ENCODE peak calls at places on chromosome 16, in seven cellular contexts. M is DND-41, H is astrocyte, D is neural progenitor cell, O is K562, S is fibroblast of lung, J is mammary epithelial cell. I is an unnamed sample. For H3K4me1, the result is how much of the 10 kb centered on the place peaks cover.

GRCh38 chr16:89349947-89350633 is 132.6 kb downstream of the ZNF778 start:
- DNase-seq in J (no peak), M (peak), H (no peak), O (no peak), D (no peak), S (no peak), I (no peak)

GRCh38 chr16:53504665-53505064 is 1.7 kb upstream of the AKTIP start:
- DNase-seq in D (no peak), J (peak), H (peak), S (no peak), M (no peak), O (no peak), I (no peak)

GRCh38 chr16:4159726-4160125 is 43.5 kb upstream of the ADCY9 start:
- DNase-seq in J (no peak), H (no peak), M (no peak), D (no peak), S (no peak), O (no peak), I (no peak)

GRCh38 chr16:67394271-67395104 is 1.2 kb upstream of the TPPP3 start:
- DNase-seq in O (no peak), H (no peak), S (no peak), D (peak), M (no peak), J (no peak), I (peak)

GRCh38 chr16:51971184-51971583 is 575.8 kb downstream of the TOX3 start:
- DNase-seq in H (no peak), D (peak), S (peak), O (peak), J (peak), M (no peak), I (peak)

GRCh38 chr16:5033256-5034166 is at the start of gene NAGPA:
- DNase-seq in H (peak), O (peak), S (peak), J (peak), D (peak), M (peak), I (peak)

GRCh38 chr16:56382901-56383355 is 42.4 kb downstream of the AMFR start:
- DNase-seq in H (peak), S (no peak), M (no peak), D (no peak), J (peak), O (no peak), I (no peak)

GRCh38 chr16:4376820-4377572 is 5.3 kb downstream of the VASN start:
- DNase-seq in J (no peak), O (no peak), M (no peak), S (no peak), H (no peak), D (no peak), I (no peak)

GRCh38 chr16:59696495-59696894 is 962.4 kb upstream of the GOT2 start:
- DNase-seq in H (no peak), S (no peak), J (no peak), D (no peak), O (no peak), M (no peak), I (no peak)

GRCh38 chr16:19837331-19837943 is 47.2 kb downstream of the GPRC5B start:
- DNase-seq in M (no peak), O (no peak), J (no peak), D (peak), H (peak), S (no peak), I (no peak)

GRCh38 chr16:56477096-56477878 is 25.9 kb downstream of the OGFOD1 start:
- DNase-seq in H (peak), D (no peak), O (peak), J (peak), M (no peak), S (peak), I (peak)

GRCh38 chr16:24523569-24523968 is 15.8 kb upstream of the RBBP6 start:
- DNase-seq in S (no peak), M (no peak), J (no peak), H (no peak), O (no peak), D (no peak), I (peak)

GRCh38 chr16:56389554-56389953 is 35.8 kb downstream of the AMFR start:
- DNase-seq in S (peak), D (no peak), H (peak), M (no peak), J (peak), O (no peak), I (no peak)

GRCh38 chr16:27432600-27432957 is 30.6 kb downstream of the IL21R start:
- DNase-seq in D (no peak), H (peak), O (no peak), S (peak), M (no peak), J (peak), I (no peak)

GRCh38 chr16:74698220-74698619 is 2.4 kb downstream of the MLKL start:
- DNase-seq in S (no peak), O (no peak), M (no peak), D (no peak), J (peak), H (no peak), I (no peak)

GRCh38 chr16:76956801-76957200 is 234.2 kb upstream of the MON1B start:
- DNase-seq in D (no peak), O (no peak), S (peak), J (no peak), H (no peak), M (no peak), I (no peak)

GRCh38 chr16:68144008-68144407 is 58.8 kb downstream of the NFATC3 start:
- DNase-seq in M (no peak), O (no peak), H (no peak), S (no peak), D (no peak), J (no peak), I (no peak)

GRCh38 chr16:17370233-17371013 is 100.3 kb downstream of the XYLT1 start:
- DNase-seq in S (peak), H (peak), D (no peak), O (no peak), J (no peak), M (no peak), I (no peak)
- TF ChIP-seq EZH2 in S (no peak), H (no peak), D (no peak), O (no peak), J (no peak), M (no peak), I (no peak)

GRCh38 chr16:30351586-30352419 is 3.3 kb downstream of the CD2BP2 start:
- DNase-seq in H (peak), J (peak), O (no peak), S (peak), M (no peak), D (no peak), I (no peak)

GRCh38 chr16:30352488-30353401 is 2.4 kb downstream of the CD2BP2 start:
- DNase-seq in S (no peak), H (no peak), D (no peak), O (peak), M (no peak), J (no peak), I (no peak)

GRCh38 chr16:30355144-30355953 is at the start of gene CD2BP2:
- DNase-seq in S (peak), O (peak), D (peak), J (peak), M (peak), H (peak), I (peak)

GRCh38 chr16:30354423-30355143 is 525 bp downstream of the CD2BP2 start:
- DNase-seq in M (no peak), S (no peak), J (peak), H (no peak), D (peak), O (peak), I (peak)

GRCh38 chr16:30353438-30354129 is 1.5 kb downstream of the CD2BP2 start:
- DNase-seq in H (no peak), J (no peak), D (no peak), M (no peak), S (no peak), O (no peak), I (no peak)
- H3K4me1 ChIP-seq in H (under half), J (under half), D (under half), M (under half), S (under half), O (under half), I (under half)

GRCh38 chr16:12900599-12901203 is 697 bp upstream of the SHISA9 start:
- DNase-seq in J (no peak), S (no peak), H (no peak), O (no peak), M (no peak), D (peak), I (no peak)
- TF ChIP-seq EZH2 in J (no peak), S (no peak), H (peak), O (no peak), M (no peak), D (no peak), I (peak)

DNA sequence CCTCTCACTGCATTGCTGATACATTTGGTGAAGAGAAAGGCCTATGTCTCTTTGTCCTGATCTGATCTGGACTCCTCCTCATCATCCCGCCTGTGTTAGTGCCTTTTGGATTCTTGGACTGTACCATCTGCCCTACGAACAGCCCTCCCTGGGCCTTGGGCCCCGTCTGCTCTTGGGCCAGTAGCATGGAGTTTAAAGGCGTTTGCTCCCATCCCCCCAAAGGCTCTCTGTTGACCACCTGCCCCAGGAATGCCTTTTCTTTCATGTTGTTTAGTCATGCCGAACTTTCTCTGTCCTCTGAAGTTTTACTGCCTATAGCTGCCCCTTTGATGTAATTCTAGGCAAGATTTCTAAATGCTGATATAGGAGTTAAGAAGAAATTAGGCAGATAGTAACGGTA is 30.9 kb upstream of the MEAK7 start:
- DNase-seq in J (no peak), M (no peak), H (no peak), D (peak), O (no peak), S (no peak), I (no peak)
- H3K4me1 ChIP-seq in J (under half), M (under half), H (under half), D (half or more), O (half or more), S (under half), I (under half)

GRCh38 chr16:58464047-58464915 is 35.7 kb upstream of the NDRG4 start:
- DNase-seq in O (no peak), M (no peak), D (peak), S (no peak), J (peak), H (no peak), I (peak)

GRCh38 chr16:58462089-58462488 is 37.9 kb upstream of the NDRG4 start:
- DNase-seq in S (no peak), H (no peak), J (no peak), D (no peak), O (no peak), M (no peak), I (no peak)

GRCh38 chr16:58462499-58462996 is 37.4 kb upstream of the NDRG4 start:
- DNase-seq in J (no peak), D (no peak), H (no peak), S (no peak), M (no peak), O (no peak), I (no peak)

GRCh38 chr16:58461640-58462039 is 38.3 kb upstream of the NDRG4 start:
- DNase-seq in S (no peak), H (no peak), O (no peak), M (no peak), J (no peak), D (no peak), I (no peak)

GRCh38 chr16:58462997-58463891 is 36.7 kb upstream of the NDRG4 start:
- DNase-seq in H (no peak), M (no peak), D (peak), O (no peak), S (no peak), J (no peak), I (no peak)
- TF ChIP-seq EZH2 in H (peak), M (no peak), D (peak), O (no peak), S (peak), J (no peak), I (no peak)

GRCh38 chr16:57637424-57637823 is 9.0 kb downstream of the ADGRG1 start:
- DNase-seq in J (no peak), M (no peak), S (no peak), O (no peak), H (no peak), D (peak), I (no peak)
- H3K4me1 ChIP-seq in J (half or more), M (under half), S (under half), O (under half), H (under half), D (under half), I (under half)

GRCh38 chr16:8554881-8555280 is 35.4 kb downstream of the TMEM114 start:
- DNase-seq in S (no peak), O (no peak), H (no peak), M (no peak), D (no peak), J (no peak), I (no peak)
- TF ChIP-seq EZH2 in S (no peak), O (no peak), H (no peak), M (no peak), D (no peak), J (no peak), I (no peak)

GRCh38 chr16:14564323-14564722 is 65.7 kb downstream of the PARN start:
- DNase-seq in M (no peak), J (peak), D (no peak), O (no peak), H (no peak), S (no peak), I (peak)

GRCh38 chr16:14560523-14560922 is 69.5 kb downstream of the PARN start:
- DNase-seq in M (no peak), H (no peak), J (no peak), D (no peak), S (no peak), O (no peak), I (no peak)

GRCh38 chr16:14565688-14566025 is 64.4 kb downstream of the PARN start:
- DNase-seq in D (no peak), M (no peak), O (no peak), H (no peak), S (no peak), J (no peak), I (no peak)

GRCh38 chr16:14564881-14565687 is 65.0 kb downstream of the PARN start:
- DNase-seq in O (no peak), S (peak), M (no peak), H (peak), J (peak), D (no peak), I (peak)

GRCh38 chr16:14562691-14563491 is 67.2 kb downstream of the PARN start:
- DNase-seq in D (peak), O (peak), M (no peak), H (peak), J (peak), S (peak), I (peak)
- H3K4me1 ChIP-seq in D (under half), O (under half), M (under half), H (under half), J (under half), S (under half), I (under half)

DNA sequence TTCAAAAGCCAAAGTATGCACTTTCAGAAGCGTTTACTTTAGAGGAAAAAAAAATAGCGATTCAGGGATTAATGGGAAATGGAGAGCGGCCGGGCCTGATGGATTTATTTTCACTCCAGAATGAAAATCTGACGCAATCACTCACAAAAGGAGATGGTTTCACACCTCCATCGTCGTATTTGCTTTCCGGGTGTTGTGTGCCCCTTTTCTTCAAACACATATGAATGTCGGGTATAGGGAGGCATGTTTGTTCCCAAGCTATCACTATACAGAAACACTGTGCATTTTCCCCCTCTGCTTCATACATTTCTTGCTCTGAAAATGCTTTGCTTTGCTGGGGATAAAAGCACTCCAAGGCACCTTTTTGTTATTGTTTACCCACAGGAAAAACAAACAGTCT is 562.2 kb upstream of the ZFHX3 start:
- DNase-seq in S (no peak), H (no peak), M (no peak), J (no peak), D (no peak), O (no peak), I (no peak)
- TF ChIP-seq EZH2 in S (no peak), H (no peak), M (no peak), J (no peak), D (no peak), O (no peak), I (no peak)

DNA sequence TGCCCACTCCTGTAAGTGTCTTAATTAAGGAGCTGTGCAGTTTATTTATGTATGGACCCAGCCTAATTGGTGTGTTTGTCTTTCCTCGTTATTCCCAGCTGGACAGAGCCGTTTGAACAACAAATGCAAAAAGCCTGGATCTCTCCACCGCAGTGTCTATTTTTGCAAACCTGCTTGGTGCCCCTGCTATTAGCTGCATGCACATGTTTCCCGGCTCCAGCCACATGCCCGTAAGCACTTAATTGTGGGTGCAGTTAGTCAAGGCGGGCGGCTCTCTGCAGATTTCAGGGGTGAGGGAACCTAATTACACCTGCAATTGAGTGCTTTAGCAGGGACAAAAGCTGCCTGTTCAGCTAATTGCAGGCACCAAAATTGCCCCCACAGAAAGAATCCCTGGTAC is 74.0 kb upstream of the GSE1 start:
- DNase-seq in H (no peak), S (no peak), O (no peak), J (no peak), D (no peak), M (no peak), I (no peak)
- H3K4me1 ChIP-seq in H (under half), S (under half), O (half or more), J (under half), D (under half), M (under half), I (under half)